ENCODE peak calls at places on chromosome 11, in five cellular contexts. O is stomach, Z is H1, B is suprapubic skin, M is SK-N-SH. Q is an unnamed sample.
A peak's percentile ranks its signal among the peaks of the same experiment; 100 is the strongest.

GRCh38 chr11:46800177-46800576 is 45.9 kb downstream of the CKAP5 start:
- DNase-seq in Z (no peak), O (no peak), B (no peak), M (no peak), Q (no peak)

GRCh38 chr11:83521647-83522596 is 235.8 kb upstream of the CCDC90B start:
- DNase-seq in O (no peak), B (no peak), M (peak; percentile 51), Z (no peak), Q (no peak)

GRCh38 chr11:1160231-1161101 is 2.7 kb downstream of the MUC5AC start:
- DNase-seq in Z (no peak), M (peak; percentile 28), B (peak; percentile 59), O (peak; percentile 26), Q (no peak)

GRCh38 chr11:77602385-77603105 is 12.8 kb downstream of the AQP11 start:
- DNase-seq in O (no peak), B (no peak), M (no peak), Z (no peak), Q (no peak)

GRCh38 chr11:35526370-35526792 is 965 bp upstream of the PAMR1 start:
- DNase-seq in Z (peak; percentile 52), O (no peak), B (no peak), M (no peak), Q (no peak)

GRCh38 chr11:103257360-103257759 is 148.1 kb downstream of the DYNC2H1 start:
- DNase-seq in B (no peak), M (peak; percentile 63), O (no peak), Z (no peak), Q (no peak)

GRCh38 chr11:62336949-62337681 is at the start of gene ASRGL1:
- DNase-seq in Z (peak; percentile 95), B (peak; percentile 87), M (peak; percentile 91), O (peak; percentile 94), Q (no peak)

GRCh38 chr11:108887436-108888238 is 222.8 kb downstream of the DDX10 start:
- DNase-seq in Z (no peak), O (no peak), M (no peak), B (no peak), Q (no peak)

GRCh38 chr11:33067294-33067693 is 27.9 kb downstream of the TCP11L1 start:
- DNase-seq in M (no peak), Z (no peak), B (no peak), O (no peak), Q (no peak)

GRCh38 chr11:33068611-33069340 is 29.4 kb downstream of the TCP11L1 start:
- DNase-seq in B (no peak), O (no peak), Z (no peak), M (no peak), Q (no peak)

GRCh38 chr11:33064033-33064825 is 24.9 kb downstream of the TCP11L1 start:
- DNase-seq in B (no peak), M (no peak), O (no peak), Z (no peak), Q (no peak)

GRCh38 chr11:33063326-33063775 is 24.0 kb downstream of the TCP11L1 start:
- DNase-seq in M (no peak), B (no peak), O (no peak), Z (no peak), Q (no peak)

GRCh38 chr11:33065445-33066178 is 26.2 kb downstream of the TCP11L1 start:
- DNase-seq in Z (peak; percentile 84), O (peak; percentile 76), B (no peak), M (peak; percentile 74), Q (no peak)
- TF ChIP-seq POLR2AphosphoS5 in Z (no peak), O (peak; percentile 30), B (no peak), M (no peak), Q (no peak)

DNA sequence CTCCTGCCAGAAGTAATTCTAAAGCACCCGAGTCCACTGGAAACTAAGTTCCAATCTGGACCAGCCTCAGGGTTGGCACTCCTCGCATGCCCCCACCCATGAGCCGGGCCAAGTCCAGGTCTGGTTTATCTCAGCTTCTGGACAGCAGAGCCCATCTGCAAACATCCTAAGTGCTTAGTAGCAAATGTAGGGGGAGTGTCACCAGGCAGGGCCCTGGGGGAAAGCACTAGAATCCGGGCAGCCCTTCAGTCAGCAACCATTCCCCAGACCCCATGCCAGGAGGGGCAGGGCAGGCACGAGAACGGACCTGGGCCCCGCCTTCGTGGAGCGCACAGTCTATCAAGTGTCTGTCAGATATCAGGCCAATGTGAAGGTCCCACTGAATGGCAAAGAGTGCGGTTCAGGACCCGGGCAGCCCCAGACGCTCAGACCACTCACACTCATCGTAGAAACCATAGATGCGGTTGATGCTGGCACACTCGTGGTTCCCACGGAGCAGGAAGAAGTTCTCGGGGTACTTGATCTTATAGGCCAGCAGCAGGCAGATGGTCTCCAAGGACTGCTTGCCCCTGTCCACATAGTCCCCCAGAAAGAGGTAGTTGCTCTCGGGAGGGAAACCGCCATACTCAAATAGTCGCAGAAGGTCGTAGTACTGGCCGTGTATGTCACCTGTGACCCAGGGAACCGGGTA is 1.3 kb downstream of the PPP1CA start:
- DNase-seq in B (no peak), M (peak; percentile 86), Z (no peak), O (no peak), Q (no peak)
- TF ChIP-seq POLR2AphosphoS5 in B (no peak), M (no peak), Z (no peak), O (no peak), Q (peak; percentile 20)

GRCh38 chr11:13339196-13340153 is 61.9 kb downstream of the BMAL1 start:
- DNase-seq in O (no peak), M (no peak), Z (no peak), B (no peak), Q (no peak)
- TF ChIP-seq POLR2AphosphoS5 in O (no peak), M (peak; percentile 59), Z (no peak), B (no peak), Q (no peak)

GRCh38 chr11:128400382-128401203 is 186.8 kb downstream of the ETS1 start:
- DNase-seq in Z (no peak), M (peak; percentile 44), B (no peak), O (no peak), Q (no peak)
- TF ChIP-seq POLR2AphosphoS5 in Z (no peak), M (peak; percentile 89), B (no peak), O (peak; percentile 73), Q (no peak)